ENCODE peak calls at places on chromosomes 2 and 18, in eight cellular contexts. One of them, this sample, is unnamed.

GRCh38 chr2:224576098-224576715 is 9.0 kb downstream of the CUL3 start:
- DNase-seq in bronchial epithelial cell: no peak
- DNase-seq in fibroblast of mammary gland: no peak
- DNase-seq in progenitor cell of endocrine pancreas: no peak
- DNase-seq in endothelial cell: no peak
- DNase-seq in astrocyte of the spinal cord: no peak
- DNase-seq in AG10803: no peak
- DNase-seq in GM13977: no peak
- DNase-seq in this sample: no peak

GRCh38 chr2:142989276-142990204 is 112.1 kb downstream of the KYNU start:
- DNase-seq in bronchial epithelial cell: peak
- DNase-seq in GM13977: peak
- DNase-seq in fibroblast of mammary gland: peak
- DNase-seq in astrocyte of the spinal cord: peak
- DNase-seq in endothelial cell: no peak
- DNase-seq in progenitor cell of endocrine pancreas: no peak
- DNase-seq in AG10803: peak
- DNase-seq in this sample: no peak

GRCh38 chr2:204452464-204453023 is 92.7 kb upstream of the PARD3B start:
- DNase-seq in GM13977: no peak
- DNase-seq in endothelial cell: peak
- DNase-seq in astrocyte of the spinal cord: peak
- DNase-seq in fibroblast of mammary gland: peak
- DNase-seq in progenitor cell of endocrine pancreas: no peak
- DNase-seq in bronchial epithelial cell: peak
- DNase-seq in AG10803: peak
- DNase-seq in this sample: peak

GRCh38 chr2:32553829-32554432 is 73.9 kb upstream of the TTC27 start:
- DNase-seq in endothelial cell: no peak
- DNase-seq in GM13977: peak
- DNase-seq in astrocyte of the spinal cord: peak
- DNase-seq in fibroblast of mammary gland: peak
- DNase-seq in AG10803: peak
- DNase-seq in progenitor cell of endocrine pancreas: no peak
- DNase-seq in bronchial epithelial cell: peak
- DNase-seq in this sample: no peak

GRCh38 chr2:118388771-118389170 is 300.5 kb downstream of the INSIG2 start:
- DNase-seq in AG10803: peak
- DNase-seq in astrocyte of the spinal cord: peak
- DNase-seq in fibroblast of mammary gland: peak
- DNase-seq in endothelial cell: no peak
- DNase-seq in GM13977: no peak
- DNase-seq in bronchial epithelial cell: peak
- DNase-seq in progenitor cell of endocrine pancreas: no peak
- DNase-seq in this sample: no peak

GRCh38 chr2:120985174-120985996 is 249.7 kb downstream of the GLI2 start:
- DNase-seq in progenitor cell of endocrine pancreas: no peak
- DNase-seq in astrocyte of the spinal cord: no peak
- DNase-seq in fibroblast of mammary gland: no peak
- DNase-seq in endothelial cell: no peak
- DNase-seq in AG10803: no peak
- DNase-seq in bronchial epithelial cell: no peak
- DNase-seq in GM13977: no peak
- DNase-seq in this sample: no peak

GRCh38 chr2:14137643-14138042 is 494.9 kb upstream of the LRATD1 start:
- DNase-seq in bronchial epithelial cell: peak
- DNase-seq in astrocyte of the spinal cord: no peak
- DNase-seq in AG10803: no peak
- DNase-seq in endothelial cell: no peak
- DNase-seq in fibroblast of mammary gland: no peak
- DNase-seq in progenitor cell of endocrine pancreas: no peak
- DNase-seq in GM13977: no peak
- DNase-seq in this sample: peak

GRCh38 chr2:3302751-3303582 is 74.7 kb downstream of the EIPR1 start:
- DNase-seq in astrocyte of the spinal cord: no peak
- DNase-seq in fibroblast of mammary gland: no peak
- DNase-seq in bronchial epithelial cell: no peak
- DNase-seq in progenitor cell of endocrine pancreas: no peak
- DNase-seq in AG10803: no peak
- DNase-seq in endothelial cell: no peak
- DNase-seq in GM13977: no peak
- DNase-seq in this sample: peak

GRCh38 chr2:121903037-121903689 is 147.7 kb downstream of the TSN start:
- DNase-seq in AG10803: peak
- DNase-seq in bronchial epithelial cell: no peak
- DNase-seq in progenitor cell of endocrine pancreas: no peak
- DNase-seq in GM13977: no peak
- DNase-seq in fibroblast of mammary gland: no peak
- DNase-seq in endothelial cell: no peak
- DNase-seq in astrocyte of the spinal cord: no peak
- DNase-seq in this sample: no peak

GRCh38 chr2:150939087-150939486 is 322.6 kb downstream of the RBM43 start:
- DNase-seq in AG10803: no peak
- DNase-seq in astrocyte of the spinal cord: no peak
- DNase-seq in endothelial cell: no peak
- DNase-seq in bronchial epithelial cell: no peak
- DNase-seq in progenitor cell of endocrine pancreas: no peak
- DNase-seq in GM13977: no peak
- DNase-seq in fibroblast of mammary gland: no peak
- DNase-seq in this sample: no peak

GRCh38 chr2:5690231-5690630 is 2.0 kb upstream of the SOX11 start:
- DNase-seq in endothelial cell: no peak
- DNase-seq in astrocyte of the spinal cord: peak
- DNase-seq in fibroblast of mammary gland: no peak
- DNase-seq in GM13977: no peak
- DNase-seq in progenitor cell of endocrine pancreas: no peak
- DNase-seq in bronchial epithelial cell: no peak
- DNase-seq in AG10803: no peak
- DNase-seq in this sample: peak

GRCh38 chr2:174753038-174753633 is 11.1 kb downstream of the CHRNA1 start:
- DNase-seq in bronchial epithelial cell: peak
- DNase-seq in AG10803: no peak
- DNase-seq in GM13977: no peak
- DNase-seq in progenitor cell of endocrine pancreas: no peak
- DNase-seq in astrocyte of the spinal cord: no peak
- DNase-seq in endothelial cell: no peak
- DNase-seq in fibroblast of mammary gland: no peak
- DNase-seq in this sample: no peak

GRCh38 chr2:48126180-48126579 is 219.9 kb upstream of the FBXO11 start:
- DNase-seq in fibroblast of mammary gland: peak
- DNase-seq in astrocyte of the spinal cord: no peak
- DNase-seq in bronchial epithelial cell: no peak
- DNase-seq in AG10803: peak
- DNase-seq in GM13977: no peak
- DNase-seq in progenitor cell of endocrine pancreas: no peak
- DNase-seq in endothelial cell: no peak
- DNase-seq in this sample: no peak

GRCh38 chr2:105772362-105772761 is 27.6 kb downstream of the NCK2 start:
- DNase-seq in AG10803: no peak
- DNase-seq in progenitor cell of endocrine pancreas: no peak
- DNase-seq in astrocyte of the spinal cord: no peak
- DNase-seq in GM13977: no peak
- DNase-seq in endothelial cell: no peak
- DNase-seq in fibroblast of mammary gland: no peak
- DNase-seq in bronchial epithelial cell: no peak
- DNase-seq in this sample: no peak

GRCh38 chr2:240624011-240624949 is 1.0 kb upstream of the GPR35 start:
- DNase-seq in bronchial epithelial cell: no peak
- DNase-seq in progenitor cell of endocrine pancreas: no peak
- DNase-seq in fibroblast of mammary gland: no peak
- DNase-seq in astrocyte of the spinal cord: no peak
- DNase-seq in endothelial cell: no peak
- DNase-seq in GM13977: no peak
- DNase-seq in AG10803: no peak
- DNase-seq in this sample: no peak

GRCh38 chr18:22180722-22181121 is 11.3 kb downstream of the GATA6 start:
- DNase-seq in GM13977: no peak
- DNase-seq in fibroblast of mammary gland: no peak
- DNase-seq in AG10803: no peak
- DNase-seq in bronchial epithelial cell: no peak
- DNase-seq in endothelial cell: no peak
- DNase-seq in progenitor cell of endocrine pancreas: no peak
- DNase-seq in astrocyte of the spinal cord: no peak
- DNase-seq in this sample: no peak

GRCh38 chr2:64937341-64938230 is 51.6 kb upstream of the SLC1A4 start:
- DNase-seq in progenitor cell of endocrine pancreas: no peak
- DNase-seq in bronchial epithelial cell: no peak
- DNase-seq in fibroblast of mammary gland: no peak
- DNase-seq in GM13977: no peak
- DNase-seq in endothelial cell: no peak
- DNase-seq in AG10803: no peak
- DNase-seq in astrocyte of the spinal cord: no peak
- DNase-seq in this sample: no peak

GRCh38 chr18:12048827-12049175 is 44.8 kb upstream of the ANKRD62 start:
- DNase-seq in AG10803: peak
- DNase-seq in bronchial epithelial cell: peak
- DNase-seq in fibroblast of mammary gland: peak
- DNase-seq in astrocyte of the spinal cord: peak
- DNase-seq in progenitor cell of endocrine pancreas: no peak
- DNase-seq in endothelial cell: no peak
- DNase-seq in GM13977: no peak
- DNase-seq in this sample: no peak

GRCh38 chr2:205848601-205849000 is 166.3 kb downstream of the NRP2 start:
- DNase-seq in bronchial epithelial cell: no peak
- DNase-seq in GM13977: no peak
- DNase-seq in astrocyte of the spinal cord: no peak
- DNase-seq in AG10803: peak
- DNase-seq in progenitor cell of endocrine pancreas: no peak
- DNase-seq in fibroblast of mammary gland: peak
- DNase-seq in endothelial cell: no peak
- DNase-seq in this sample: no peak

GRCh38 chr2:172642301-172643020 is 86.6 kb downstream of the PDK1 start:
- DNase-seq in endothelial cell: no peak
- DNase-seq in GM13977: no peak
- DNase-seq in astrocyte of the spinal cord: no peak
- DNase-seq in AG10803: no peak
- DNase-seq in fibroblast of mammary gland: no peak
- DNase-seq in bronchial epithelial cell: no peak
- DNase-seq in progenitor cell of endocrine pancreas: no peak
- DNase-seq in this sample: no peak

DNA sequence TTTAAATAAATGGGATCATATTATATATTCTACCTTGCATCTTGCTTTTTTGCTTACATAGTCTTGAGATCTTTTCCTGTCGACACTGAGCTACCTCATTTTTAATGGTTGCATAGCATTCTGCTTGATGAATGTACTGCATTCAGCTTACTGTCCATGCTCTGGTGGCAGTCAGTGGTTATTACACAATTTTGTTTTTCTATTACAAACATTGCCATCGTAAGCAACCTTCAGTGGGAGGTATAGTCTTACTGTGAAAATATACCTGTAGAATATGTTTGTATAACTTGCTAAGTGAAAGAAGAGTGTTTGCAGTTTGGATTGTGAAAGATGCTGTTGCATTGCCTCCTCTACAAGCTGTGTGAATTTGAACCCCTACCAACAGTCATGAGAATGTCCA is 43.4 kb downstream of the UBXN4 start:
- DNase-seq in bronchial epithelial cell: no peak
- DNase-seq in progenitor cell of endocrine pancreas: no peak
- DNase-seq in AG10803: no peak
- DNase-seq in GM13977: no peak
- DNase-seq in endothelial cell: no peak
- DNase-seq in astrocyte of the spinal cord: no peak
- DNase-seq in fibroblast of mammary gland: no peak
- DNase-seq in this sample: no peak
- TF ChIP-seq CTCF in bronchial epithelial cell: no peak
- TF ChIP-seq CTCF in progenitor cell of endocrine pancreas: peak
- TF ChIP-seq CTCF in AG10803: no peak
- TF ChIP-seq CTCF in GM13977: no peak
- TF ChIP-seq CTCF in endothelial cell: peak
- TF ChIP-seq CTCF in astrocyte of the spinal cord: peak
- TF ChIP-seq CTCF in fibroblast of mammary gland: peak
- TF ChIP-seq CTCF in this sample: peak

GRCh38 chr2:166900700-166901099 is 12.4 kb downstream of the XIRP2 start:
- DNase-seq in AG10803: no peak
- DNase-seq in progenitor cell of endocrine pancreas: no peak
- DNase-seq in fibroblast of mammary gland: peak
- DNase-seq in endothelial cell: peak
- DNase-seq in astrocyte of the spinal cord: peak
- DNase-seq in GM13977: no peak
- DNase-seq in bronchial epithelial cell: peak
- DNase-seq in this sample: no peak

GRCh38 chr2:166897666-166898065 is 9.4 kb downstream of the XIRP2 start:
- DNase-seq in astrocyte of the spinal cord: no peak
- DNase-seq in progenitor cell of endocrine pancreas: no peak
- DNase-seq in endothelial cell: no peak
- DNase-seq in fibroblast of mammary gland: no peak
- DNase-seq in bronchial epithelial cell: no peak
- DNase-seq in GM13977: no peak
- DNase-seq in AG10803: no peak
- DNase-seq in this sample: no peak

GRCh38 chr2:166895243-166895642 is 7.0 kb downstream of the XIRP2 start:
- DNase-seq in fibroblast of mammary gland: no peak
- DNase-seq in progenitor cell of endocrine pancreas: no peak
- DNase-seq in astrocyte of the spinal cord: no peak
- DNase-seq in endothelial cell: no peak
- DNase-seq in bronchial epithelial cell: no peak
- DNase-seq in AG10803: no peak
- DNase-seq in GM13977: no peak
- DNase-seq in this sample: no peak

GRCh38 chr2:166899676-166900075 is 11.4 kb downstream of the XIRP2 start:
- DNase-seq in fibroblast of mammary gland: no peak
- DNase-seq in astrocyte of the spinal cord: no peak
- DNase-seq in endothelial cell: no peak
- DNase-seq in bronchial epithelial cell: no peak
- DNase-seq in progenitor cell of endocrine pancreas: no peak
- DNase-seq in GM13977: no peak
- DNase-seq in AG10803: no peak
- DNase-seq in this sample: no peak
- TF ChIP-seq CTCF in fibroblast of mammary gland: no peak
- TF ChIP-seq CTCF in astrocyte of the spinal cord: no peak
- TF ChIP-seq CTCF in endothelial cell: peak
- TF ChIP-seq CTCF in bronchial epithelial cell: no peak
- TF ChIP-seq CTCF in progenitor cell of endocrine pancreas: no peak
- TF ChIP-seq CTCF in GM13977: no peak
- TF ChIP-seq CTCF in AG10803: no peak
- TF ChIP-seq CTCF in this sample: peak

GRCh38 chr2:178277741-178278197 is 83.5 kb downstream of the OSBPL6 start:
- DNase-seq in GM13977: no peak
- DNase-seq in fibroblast of mammary gland: peak
- DNase-seq in progenitor cell of endocrine pancreas: no peak
- DNase-seq in endothelial cell: no peak
- DNase-seq in bronchial epithelial cell: peak
- DNase-seq in astrocyte of the spinal cord: peak
- DNase-seq in AG10803: no peak
- DNase-seq in this sample: no peak
- TF ChIP-seq CTCF in GM13977: no peak
- TF ChIP-seq CTCF in fibroblast of mammary gland: no peak
- TF ChIP-seq CTCF in progenitor cell of endocrine pancreas: no peak
- TF ChIP-seq CTCF in endothelial cell: no peak
- TF ChIP-seq CTCF in bronchial epithelial cell: no peak
- TF ChIP-seq CTCF in astrocyte of the spinal cord: no peak
- TF ChIP-seq CTCF in AG10803: no peak
- TF ChIP-seq CTCF in this sample: no peak

GRCh38 chr2:200577000-200577399 is 8.8 kb upstream of the AOX1 start:
- DNase-seq in astrocyte of the spinal cord: no peak
- DNase-seq in bronchial epithelial cell: no peak
- DNase-seq in endothelial cell: no peak
- DNase-seq in fibroblast of mammary gland: no peak
- DNase-seq in AG10803: no peak
- DNase-seq in GM13977: no peak
- DNase-seq in progenitor cell of endocrine pancreas: no peak
- DNase-seq in this sample: no peak

GRCh38 chr2:200578778-200579177 is 7.0 kb upstream of the AOX1 start:
- DNase-seq in AG10803: peak
- DNase-seq in bronchial epithelial cell: peak
- DNase-seq in endothelial cell: no peak
- DNase-seq in GM13977: no peak
- DNase-seq in progenitor cell of endocrine pancreas: no peak
- DNase-seq in astrocyte of the spinal cord: peak
- DNase-seq in fibroblast of mammary gland: peak
- DNase-seq in this sample: no peak

GRCh38 chr2:200575957-200576356 is 9.9 kb upstream of the AOX1 start:
- DNase-seq in bronchial epithelial cell: peak
- DNase-seq in fibroblast of mammary gland: peak
- DNase-seq in AG10803: peak
- DNase-seq in GM13977: no peak
- DNase-seq in endothelial cell: no peak
- DNase-seq in astrocyte of the spinal cord: peak
- DNase-seq in progenitor cell of endocrine pancreas: no peak
- DNase-seq in this sample: no peak
- TF ChIP-seq CTCF in bronchial epithelial cell: no peak
- TF ChIP-seq CTCF in fibroblast of mammary gland: peak
- TF ChIP-seq CTCF in AG10803: peak
- TF ChIP-seq CTCF in GM13977: peak
- TF ChIP-seq CTCF in endothelial cell: peak
- TF ChIP-seq CTCF in astrocyte of the spinal cord: peak
- TF ChIP-seq CTCF in progenitor cell of endocrine pancreas: peak
- TF ChIP-seq CTCF in this sample: peak

This sample was measured in neural crest cell.